ENCODE peak calls at places on chromosomes 3 and 15, in seven cellular contexts. Y, T, C, K, G, V and S are unnamed samples. For H3K9me2, the result is how much of the 10 kb centered on the place peaks cover.

GRCh38 chr15:68085052-68085451 is 30.9 kb downstream of the PIAS1 start:
- DNase-seq in K (no peak), V (no peak), G (no peak), Y (no peak), T (no peak), C (no peak), S (no peak)

GRCh38 chr3:21654241-21654640 is 96.8 kb downstream of the ZNF385D start:
- DNase-seq in V (no peak), C (no peak), G (no peak), Y (no peak), T (no peak), K (peak), S (no peak)

GRCh38 chr3:171192176-171192854 is 165.8 kb upstream of the SLC2A2 start:
- DNase-seq in T (peak), G (no peak), K (peak), V (no peak), Y (no peak), C (no peak), S (peak)

GRCh38 chr15:52060511-52060910 is 41.5 kb downstream of the MAPK6 start:
- DNase-seq in K (no peak), C (no peak), V (no peak), G (no peak), T (no peak), Y (no peak), S (no peak)

GRCh38 chr3:28210968-28211713 is 30.3 kb upstream of the CMC1 start:
- DNase-seq in Y (no peak), C (no peak), V (no peak), K (no peak), T (no peak), G (no peak), S (no peak)

GRCh38 chr3:11168406-11168805 is 14.1 kb downstream of the HRH1 start:
- DNase-seq in K (no peak), C (no peak), T (no peak), G (no peak), V (no peak), Y (no peak), S (no peak)

GRCh38 chr3:4595709-4596108 is 102.6 kb downstream of the ITPR1 start:
- DNase-seq in V (no peak), G (no peak), C (no peak), T (no peak), Y (no peak), K (no peak), S (no peak)

GRCh38 chr3:81549831-81550230 is 211.6 kb downstream of the GBE1 start:
- DNase-seq in G (no peak), V (no peak), C (no peak), Y (no peak), K (no peak), T (peak), S (no peak)

GRCh38 chr3:11592460-11593298 is 51.0 kb downstream of the VGLL4 start:
- DNase-seq in T (peak), V (no peak), G (no peak), K (no peak), Y (no peak), C (no peak), S (no peak)

GRCh38 chr15:84828433-84828908 is 11.3 kb downstream of the ALPK3 start:
- DNase-seq in V (no peak), G (no peak), T (no peak), Y (no peak), C (no peak), K (no peak), S (no peak)

GRCh38 chr15:27866505-27867165 is 232.5 kb downstream of the OCA2 start:
- DNase-seq in G (no peak), C (no peak), Y (no peak), T (no peak), K (no peak), V (no peak), S (no peak)

GRCh38 chr3:69288161-69288895 is 97.6 kb downstream of the FRMD4B start:
- DNase-seq in V (no peak), G (peak), K (no peak), T (no peak), Y (no peak), C (peak), S (peak)

GRCh38 chr3:135633078-135633477 is 332.4 kb upstream of the PPP2R3A start:
- DNase-seq in Y (no peak), T (no peak), K (no peak), G (no peak), C (no peak), V (no peak), S (no peak)

GRCh38 chr3:193816656-193817311 is 223.8 kb downstream of the OPA1 start:
- DNase-seq in Y (peak), G (peak), K (no peak), V (peak), C (no peak), T (peak), S (peak)

GRCh38 chr15:69612112-69612511 is 159.5 kb downstream of the RPLP1 start:
- DNase-seq in T (no peak), G (no peak), Y (no peak), V (no peak), K (no peak), C (peak), S (no peak)

GRCh38 chr15:82043130-82043673 is 2.6 kb downstream of the MEX3B start:
- DNase-seq in V (peak), Y (no peak), G (peak), C (no peak), K (no peak), T (no peak), S (no peak)

GRCh38 chr15:31312220-31312619 is 14.4 kb upstream of the KLF13 start:
- DNase-seq in T (no peak), G (no peak), V (no peak), Y (no peak), C (no peak), K (no peak), S (no peak)

GRCh38 chr3:187741403-187742350 is 3.6 kb downstream of the BCL6 start:
- DNase-seq in C (peak), K (peak), T (peak), V (peak), G (peak), Y (peak), S (peak)

GRCh38 chr3:171160326-171160725 is 133.8 kb upstream of the SLC2A2 start:
- DNase-seq in T (peak), C (no peak), K (no peak), V (no peak), G (no peak), Y (no peak), S (no peak)

GRCh38 chr3:126104028-126104635 is 20.2 kb upstream of the SLC41A3 start:
- DNase-seq in C (no peak), T (no peak), Y (peak), K (no peak), G (no peak), V (peak), S (no peak)

GRCh38 chr15:31216210-31216911 is 110.3 kb upstream of the KLF13 start:
- DNase-seq in V (peak), K (peak), T (peak), C (peak), Y (peak), G (peak), S (no peak)

GRCh38 chr15:58415636-58416035 is 16.2 kb upstream of the LIPC start:
- DNase-seq in T (peak), C (no peak), K (no peak), Y (no peak), V (no peak), G (no peak), S (no peak)

GRCh38 chr15:60737217-60737616 is 258.3 kb upstream of the ICE2 start:
- DNase-seq in C (no peak), Y (no peak), G (peak), T (no peak), K (peak), V (no peak), S (no peak)

GRCh38 chr3:142444343-142444742 is 3.5 kb downstream of the XRN1 start:
- DNase-seq in T (no peak), K (no peak), V (no peak), Y (no peak), C (no peak), G (no peak), S (no peak)

GRCh38 chr15:36970522-36970921 is 129.8 kb downstream of the MEIS2 start:
- DNase-seq in T (no peak), V (no peak), K (peak), G (no peak), Y (peak), C (no peak), S (no peak)

GRCh38 chr3:132629928-132630327 is 29.7 kb downstream of the ACAD11 start:
- DNase-seq in C (no peak), V (no peak), Y (no peak), K (peak), T (peak), G (no peak), S (no peak)

GRCh38 chr3:180631317-180631716 is 29.4 kb downstream of the TTC14 start:
- DNase-seq in T (peak), G (peak), Y (no peak), C (no peak), V (no peak), K (no peak), S (no peak)

GRCh38 chr15:68354923-68355322 is 77.0 kb downstream of the ITGA11 start:
- DNase-seq in Y (peak), K (peak), G (no peak), C (no peak), T (peak), V (no peak), S (peak)

GRCh38 chr15:48688493-48688892 is 43.0 kb upstream of the FBN1 start:
- DNase-seq in T (no peak), C (no peak), K (no peak), Y (no peak), G (no peak), V (no peak), S (no peak)

GRCh38 chr3:99659032-99659431 is 20.6 kb downstream of the COL8A1 start:
- DNase-seq in T (peak), C (no peak), K (peak), Y (peak), G (no peak), V (no peak), S (no peak)

GRCh38 chr3:52498134-52499054 is 3.3 kb downstream of the STAB1 start:
- DNase-seq in G (no peak), Y (peak), K (no peak), C (no peak), V (no peak), T (peak), S (no peak)

GRCh38 chr3:111749171-111750170 is 109.6 kb upstream of the PHLDB2 start:
- DNase-seq in Y (no peak), V (no peak), K (no peak), C (no peak), T (no peak), G (no peak), S (no peak)

GRCh38 chr15:63061971-63062370 is 19.4 kb downstream of the TPM1 start:
- DNase-seq in C (no peak), T (peak), Y (no peak), V (no peak), G (no peak), K (no peak), S (no peak)

GRCh38 chr3:33186524-33187367 is 31.9 kb downstream of the SUSD5 start:
- DNase-seq in Y (peak), V (no peak), C (no peak), K (peak), G (no peak), T (peak), S (no peak)

GRCh38 chr3:122233109-122233952 is 49.9 kb downstream of the CASR start:
- DNase-seq in K (no peak), C (no peak), T (no peak), G (no peak), V (no peak), Y (no peak), S (no peak)

GRCh38 chr15:98865397-98866339 is 141.9 kb downstream of the PGPEP1L start:
- DNase-seq in V (peak), G (peak), T (no peak), C (peak), Y (no peak), K (peak), S (no peak)
- H3K4me3 ChIP-seq in V (peak), G (peak), T (peak), C (peak), Y (no peak), K (peak), S (no peak)

GRCh38 chr3:50297896-50298725 is 1.1 kb downstream of the HYAL3 start:
- DNase-seq in T (peak), V (peak), G (peak), C (no peak), K (no peak), Y (no peak), S (no peak)
- H3K9me2 ChIP-seq in T (under half), V (under half), G (under half), C (under half), K (under half), Y (under half), S (under half)

GRCh38 chr3:125008766-125009165 is 47.0 kb downstream of the HEG1 start:
- DNase-seq in V (no peak), K (no peak), G (no peak), T (no peak), C (no peak), Y (no peak), S (no peak)
- H2AFZ ChIP-seq in V (no peak), K (no peak), G (no peak), T (no peak), C (no peak), Y (no peak), S (no peak)

GRCh38 chr3:129793947-129794318 is 99.6 kb downstream of the TMCC1 start:
- DNase-seq in C (no peak), Y (peak), V (peak), T (peak), G (peak), K (no peak), S (no peak)
- H3K4me3 ChIP-seq in C (no peak), Y (no peak), V (no peak), T (peak), G (peak), K (peak), S (peak)

DNA sequence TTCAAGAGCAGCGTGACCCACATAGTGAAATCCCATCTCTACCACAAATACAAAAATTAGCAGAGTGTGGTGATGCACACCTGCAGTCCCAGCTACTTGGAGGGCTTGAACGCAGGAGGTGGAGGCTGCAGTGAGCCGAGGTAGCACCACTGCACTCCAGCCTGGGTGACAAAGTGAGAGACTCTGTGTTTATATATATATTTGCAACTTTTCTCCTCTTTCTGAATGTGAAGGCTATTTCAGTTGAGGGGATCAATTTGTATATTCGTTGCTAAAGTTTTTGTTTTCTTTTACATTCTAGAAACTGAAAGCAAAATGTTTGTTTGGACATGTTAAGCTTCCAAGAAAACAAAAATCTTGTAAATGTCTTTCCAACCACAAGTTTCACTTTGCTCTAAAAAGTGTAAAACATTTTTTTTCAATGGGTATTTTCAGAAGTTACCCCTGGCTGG is 29.8 kb upstream of the FAM98B start:
- DNase-seq in V (no peak), C (peak), Y (no peak), G (no peak), T (no peak), K (no peak), S (no peak)
- H3K9me2 ChIP-seq in V (under half), C (under half), Y (under half), G (under half), T (under half), K (under half), S (under half)

GRCh38 chr3:79085166-79085565 is 682.6 kb downstream of the ROBO1 start:
- DNase-seq in Y (no peak), G (no peak), C (no peak), K (no peak), V (no peak), T (peak), S (no peak)
- H2AFZ ChIP-seq in Y (no peak), G (no peak), C (no peak), K (no peak), V (peak), T (peak), S (no peak)